ENCODE peak calls at places on chromosomes 16 and 17, in ten cellular contexts. One of them, this sample, is unnamed.

GRCh38 chr16:62657116-62657515 is 620.9 kb upstream of the CDH8 start:
- DNase-seq in GM23338: no peak
- DNase-seq in IMR-90: no peak
- DNase-seq in MG63: no peak
- DNase-seq in tibial nerve: no peak
- DNase-seq in AG10803: no peak
- DNase-seq in iPS DF 6.9: no peak
- DNase-seq in MM.1S: no peak
- DNase-seq in CD8-positive, alpha-beta memory T cell: no peak
- DNase-seq in endodermal cell: no peak
- DNase-seq in this sample: no peak

GRCh38 chr17:65538679-65539529 is 22.5 kb downstream of the AXIN2 start:
- DNase-seq in GM23338: no peak
- DNase-seq in IMR-90: no peak
- DNase-seq in MG63: no peak
- DNase-seq in tibial nerve: no peak
- DNase-seq in AG10803: no peak
- DNase-seq in iPS DF 6.9: no peak
- DNase-seq in MM.1S: no peak
- DNase-seq in CD8-positive, alpha-beta memory T cell: no peak
- DNase-seq in endodermal cell: no peak
- DNase-seq in this sample: peak; percentile 21

GRCh38 chr17:75490953-75491649 is 24.2 kb downstream of the CASKIN2 start:
- DNase-seq in GM23338: no peak
- DNase-seq in IMR-90: no peak
- DNase-seq in MG63: no peak
- DNase-seq in tibial nerve: no peak
- DNase-seq in AG10803: no peak
- DNase-seq in iPS DF 6.9: no peak
- DNase-seq in MM.1S: no peak
- DNase-seq in CD8-positive, alpha-beta memory T cell: no peak
- DNase-seq in endodermal cell: no peak
- DNase-seq in this sample: no peak

GRCh38 chr17:7632492-7632894 is 2.6 kb downstream of the SHBG start:
- DNase-seq in GM23338: peak; percentile 86
- DNase-seq in IMR-90: peak; percentile 54
- DNase-seq in MG63: no peak
- DNase-seq in tibial nerve: no peak
- DNase-seq in AG10803: peak; percentile 61
- DNase-seq in iPS DF 6.9: no peak
- DNase-seq in MM.1S: peak; percentile 72
- DNase-seq in CD8-positive, alpha-beta memory T cell: no peak
- DNase-seq in endodermal cell: peak; percentile 88
- DNase-seq in this sample: no peak

GRCh38 chr17:78107457-78107856 is 21.1 kb downstream of the TMC6 start:
- DNase-seq in GM23338: no peak
- DNase-seq in IMR-90: peak; percentile 47
- DNase-seq in MG63: no peak
- DNase-seq in tibial nerve: no peak
- DNase-seq in AG10803: peak; percentile 12
- DNase-seq in iPS DF 6.9: no peak
- DNase-seq in MM.1S: no peak
- DNase-seq in CD8-positive, alpha-beta memory T cell: no peak
- DNase-seq in endodermal cell: no peak
- DNase-seq in this sample: peak; percentile 34

GRCh38 chr16:20348365-20349185 is 3.9 kb downstream of the UMOD start:
- DNase-seq in GM23338: peak; percentile 91
- DNase-seq in IMR-90: no peak
- DNase-seq in MG63: no peak
- DNase-seq in tibial nerve: no peak
- DNase-seq in AG10803: no peak
- DNase-seq in iPS DF 6.9: no peak
- DNase-seq in MM.1S: no peak
- DNase-seq in CD8-positive, alpha-beta memory T cell: no peak
- DNase-seq in endodermal cell: peak; percentile 92
- DNase-seq in this sample: no peak

GRCh38 chr16:10298416-10298815 is 87.4 kb upstream of the ATF7IP2 start:
- DNase-seq in GM23338: no peak
- DNase-seq in IMR-90: no peak
- DNase-seq in MG63: no peak
- DNase-seq in tibial nerve: no peak
- DNase-seq in AG10803: no peak
- DNase-seq in iPS DF 6.9: no peak
- DNase-seq in MM.1S: no peak
- DNase-seq in CD8-positive, alpha-beta memory T cell: no peak
- DNase-seq in endodermal cell: peak; percentile 3
- DNase-seq in this sample: no peak

GRCh38 chr16:71500964-71501363 is 11.8 kb upstream of the ZNF19 start:
- DNase-seq in GM23338: no peak
- DNase-seq in IMR-90: no peak
- DNase-seq in MG63: no peak
- DNase-seq in tibial nerve: no peak
- DNase-seq in AG10803: no peak
- DNase-seq in iPS DF 6.9: no peak
- DNase-seq in MM.1S: no peak
- DNase-seq in CD8-positive, alpha-beta memory T cell: no peak
- DNase-seq in endodermal cell: no peak
- DNase-seq in this sample: no peak

GRCh38 chr16:35798885-35799426 is 2339.5 kb downstream of the TP53TG3F start:
- DNase-seq in GM23338: no peak
- DNase-seq in IMR-90: no peak
- DNase-seq in MG63: peak; percentile 60
- DNase-seq in tibial nerve: no peak
- DNase-seq in AG10803: no peak
- DNase-seq in iPS DF 6.9: no peak
- DNase-seq in MM.1S: no peak
- DNase-seq in CD8-positive, alpha-beta memory T cell: no peak
- DNase-seq in endodermal cell: no peak
- DNase-seq in this sample: no peak

GRCh38 chr16:49914697-49915096 is 58.8 kb upstream of the ZNF423 start:
- DNase-seq in GM23338: no peak
- DNase-seq in IMR-90: no peak
- DNase-seq in MG63: no peak
- DNase-seq in tibial nerve: no peak
- DNase-seq in AG10803: no peak
- DNase-seq in iPS DF 6.9: no peak
- DNase-seq in MM.1S: no peak
- DNase-seq in CD8-positive, alpha-beta memory T cell: no peak
- DNase-seq in endodermal cell: no peak
- DNase-seq in this sample: no peak

GRCh38 chr17:11028349-11028748 is 190.5 kb upstream of the PIRT start:
- DNase-seq in GM23338: no peak
- DNase-seq in IMR-90: no peak
- DNase-seq in MG63: no peak
- DNase-seq in tibial nerve: no peak
- DNase-seq in AG10803: no peak
- DNase-seq in iPS DF 6.9: no peak
- DNase-seq in MM.1S: no peak
- DNase-seq in CD8-positive, alpha-beta memory T cell: no peak
- DNase-seq in endodermal cell: no peak
- DNase-seq in this sample: no peak

GRCh38 chr17:42153919-42154491 is 784 bp downstream of the RAB5C start:
- DNase-seq in GM23338: peak; percentile 41
- DNase-seq in IMR-90: peak; percentile 29
- DNase-seq in MG63: peak; percentile 29
- DNase-seq in tibial nerve: no peak
- DNase-seq in AG10803: peak; percentile 43
- DNase-seq in iPS DF 6.9: no peak
- DNase-seq in MM.1S: no peak
- DNase-seq in CD8-positive, alpha-beta memory T cell: no peak
- DNase-seq in endodermal cell: no peak
- DNase-seq in this sample: no peak

GRCh38 chr16:15434425-15435215 is at the start of gene BMERB1:
- DNase-seq in GM23338: peak; percentile 91
- DNase-seq in IMR-90: peak; percentile 71
- DNase-seq in MG63: peak; percentile 80
- DNase-seq in tibial nerve: peak; percentile 43
- DNase-seq in AG10803: peak; percentile 77
- DNase-seq in iPS DF 6.9: no peak
- DNase-seq in MM.1S: peak; percentile 39
- DNase-seq in CD8-positive, alpha-beta memory T cell: peak; percentile 36
- DNase-seq in endodermal cell: peak; percentile 89
- DNase-seq in this sample: peak; percentile 95

GRCh38 chr16:8675183-8676159 is 1.1 kb downstream of the ABAT start:
- DNase-seq in GM23338: no peak
- DNase-seq in IMR-90: no peak
- DNase-seq in MG63: no peak
- DNase-seq in tibial nerve: no peak
- DNase-seq in AG10803: no peak
- DNase-seq in iPS DF 6.9: no peak
- DNase-seq in MM.1S: no peak
- DNase-seq in CD8-positive, alpha-beta memory T cell: peak; percentile 38
- DNase-seq in endodermal cell: no peak
- DNase-seq in this sample: no peak
- H3K4me3 ChIP-seq in GM23338: peak overlapping the region; percentile 88
- H3K4me3 ChIP-seq in IMR-90: no peak overlapping the region
- H3K4me3 ChIP-seq in MG63: no peak overlapping the region
- H3K4me3 ChIP-seq in tibial nerve: peak overlapping the region; percentile 68
- H3K4me3 ChIP-seq in AG10803: no peak overlapping the region
- H3K4me3 ChIP-seq in iPS DF 6.9: no peak overlapping the region
- H3K4me3 ChIP-seq in MM.1S: peak overlapping the region; percentile 73
- H3K4me3 ChIP-seq in CD8-positive, alpha-beta memory T cell: peak overlapping the region; percentile 73
- H3K4me3 ChIP-seq in endodermal cell: peak overlapping the region; percentile 82
- H3K4me3 ChIP-seq in this sample: no peak overlapping the region

GRCh38 chr17:73261952-73262675 is 434 bp upstream of the CPSF4L start:
- DNase-seq in GM23338: peak; percentile 53
- DNase-seq in IMR-90: no peak
- DNase-seq in MG63: no peak
- DNase-seq in tibial nerve: no peak
- DNase-seq in AG10803: no peak
- DNase-seq in iPS DF 6.9: no peak
- DNase-seq in MM.1S: no peak
- DNase-seq in CD8-positive, alpha-beta memory T cell: no peak
- DNase-seq in endodermal cell: peak; percentile 71
- DNase-seq in this sample: no peak
- H3K4me3 ChIP-seq in GM23338: peak overlapping the region; percentile 35
- H3K4me3 ChIP-seq in IMR-90: no peak overlapping the region
- H3K4me3 ChIP-seq in MG63: no peak overlapping the region
- H3K4me3 ChIP-seq in tibial nerve: no peak overlapping the region
- H3K4me3 ChIP-seq in AG10803: no peak overlapping the region
- H3K4me3 ChIP-seq in iPS DF 6.9: no peak overlapping the region
- H3K4me3 ChIP-seq in MM.1S: no peak overlapping the region
- H3K4me3 ChIP-seq in CD8-positive, alpha-beta memory T cell: no peak overlapping the region
- H3K4me3 ChIP-seq in endodermal cell: no peak overlapping the region
- H3K4me3 ChIP-seq in this sample: no peak overlapping the region

GRCh38 chr17:58679263-58680037 is 12.4 kb downstream of the TEX14 start:
- DNase-seq in GM23338: peak; percentile 49
- DNase-seq in IMR-90: peak; percentile 52
- DNase-seq in MG63: no peak
- DNase-seq in tibial nerve: no peak
- DNase-seq in AG10803: no peak
- DNase-seq in iPS DF 6.9: no peak
- DNase-seq in MM.1S: no peak
- DNase-seq in CD8-positive, alpha-beta memory T cell: no peak
- DNase-seq in endodermal cell: peak; percentile 71
- DNase-seq in this sample: no peak
- H3K4me3 ChIP-seq in GM23338: no peak overlapping the region
- H3K4me3 ChIP-seq in IMR-90: no peak overlapping the region
- H3K4me3 ChIP-seq in MG63: no peak overlapping the region
- H3K4me3 ChIP-seq in tibial nerve: no peak overlapping the region
- H3K4me3 ChIP-seq in AG10803: no peak overlapping the region
- H3K4me3 ChIP-seq in iPS DF 6.9: no peak overlapping the region
- H3K4me3 ChIP-seq in MM.1S: no peak overlapping the region
- H3K4me3 ChIP-seq in CD8-positive, alpha-beta memory T cell: no peak overlapping the region
- H3K4me3 ChIP-seq in endodermal cell: no peak overlapping the region
- H3K4me3 ChIP-seq in this sample: no peak overlapping the region

GRCh38 chr16:29680180-29680598 is 1.2 kb downstream of the QPRT start:
- DNase-seq in GM23338: peak; percentile 57
- DNase-seq in IMR-90: no peak
- DNase-seq in MG63: no peak
- DNase-seq in tibial nerve: no peak
- DNase-seq in AG10803: no peak
- DNase-seq in iPS DF 6.9: no peak
- DNase-seq in MM.1S: no peak
- DNase-seq in CD8-positive, alpha-beta memory T cell: no peak
- DNase-seq in endodermal cell: peak; percentile 61
- DNase-seq in this sample: no peak
- H3K4me3 ChIP-seq in GM23338: peak overlapping the region; percentile 62
- H3K4me3 ChIP-seq in IMR-90: no peak overlapping the region
- H3K4me3 ChIP-seq in MG63: no peak overlapping the region
- H3K4me3 ChIP-seq in tibial nerve: peak overlapping the region; percentile 36
- H3K4me3 ChIP-seq in AG10803: no peak overlapping the region
- H3K4me3 ChIP-seq in iPS DF 6.9: no peak overlapping the region
- H3K4me3 ChIP-seq in MM.1S: no peak overlapping the region
- H3K4me3 ChIP-seq in CD8-positive, alpha-beta memory T cell: no peak overlapping the region
- H3K4me3 ChIP-seq in endodermal cell: peak overlapping the region; percentile 86
- H3K4me3 ChIP-seq in this sample: no peak overlapping the region

GRCh38 chr16:47129755-47130435 is 13.8 kb downstream of the NETO2 start:
- DNase-seq in GM23338: peak; percentile 48
- DNase-seq in IMR-90: no peak
- DNase-seq in MG63: no peak
- DNase-seq in tibial nerve: no peak
- DNase-seq in AG10803: no peak
- DNase-seq in iPS DF 6.9: no peak
- DNase-seq in MM.1S: no peak
- DNase-seq in CD8-positive, alpha-beta memory T cell: no peak
- DNase-seq in endodermal cell: no peak
- DNase-seq in this sample: no peak

GRCh38 chr16:47125757-47126156 is 18.0 kb downstream of the NETO2 start:
- DNase-seq in GM23338: no peak
- DNase-seq in IMR-90: no peak
- DNase-seq in MG63: no peak
- DNase-seq in tibial nerve: no peak
- DNase-seq in AG10803: no peak
- DNase-seq in iPS DF 6.9: no peak
- DNase-seq in MM.1S: no peak
- DNase-seq in CD8-positive, alpha-beta memory T cell: no peak
- DNase-seq in endodermal cell: no peak
- DNase-seq in this sample: no peak
- H3K4me3 ChIP-seq in GM23338: no peak overlapping the region
- H3K4me3 ChIP-seq in IMR-90: no peak overlapping the region
- H3K4me3 ChIP-seq in MG63: no peak overlapping the region
- H3K4me3 ChIP-seq in tibial nerve: no peak overlapping the region
- H3K4me3 ChIP-seq in AG10803: no peak overlapping the region
- H3K4me3 ChIP-seq in iPS DF 6.9: no peak overlapping the region
- H3K4me3 ChIP-seq in MM.1S: no peak overlapping the region
- H3K4me3 ChIP-seq in CD8-positive, alpha-beta memory T cell: no peak overlapping the region
- H3K4me3 ChIP-seq in endodermal cell: no peak overlapping the region
- H3K4me3 ChIP-seq in this sample: no peak overlapping the region

GRCh38 chr17:4536742-4537411 is 18.3 kb downstream of the MYBBP1A start:
- DNase-seq in GM23338: peak; percentile 30
- DNase-seq in IMR-90: peak; percentile 7
- DNase-seq in MG63: no peak
- DNase-seq in tibial nerve: no peak
- DNase-seq in AG10803: peak; percentile 25
- DNase-seq in iPS DF 6.9: no peak
- DNase-seq in MM.1S: no peak
- DNase-seq in CD8-positive, alpha-beta memory T cell: no peak
- DNase-seq in endodermal cell: peak; percentile 60
- DNase-seq in this sample: no peak
- H3K4me3 ChIP-seq in GM23338: peak overlapping the region; percentile 50
- H3K4me3 ChIP-seq in IMR-90: no peak overlapping the region
- H3K4me3 ChIP-seq in MG63: no peak overlapping the region
- H3K4me3 ChIP-seq in tibial nerve: peak overlapping the region; percentile 24
- H3K4me3 ChIP-seq in AG10803: no peak overlapping the region
- H3K4me3 ChIP-seq in iPS DF 6.9: no peak overlapping the region
- H3K4me3 ChIP-seq in MM.1S: no peak overlapping the region
- H3K4me3 ChIP-seq in CD8-positive, alpha-beta memory T cell: no peak overlapping the region
- H3K4me3 ChIP-seq in endodermal cell: no peak overlapping the region
- H3K4me3 ChIP-seq in this sample: no peak overlapping the region

This sample was measured in aorta.